ENCODE peak calls at places on chromosomes 11 and 22, in four cellular contexts. U, T, O and N are unnamed samples.
A peak's percentile ranks its signal among the peaks of the same experiment; 100 is the strongest.

GRCh38 chr11:34651551-34651950 is 30.7 kb downstream of the EHF start:
- DNase-seq in U (no peak), T (no peak), O (no peak), N (no peak)

GRCh38 chr11:126857860-126858808 is 142.4 kb downstream of the KIRREL3 start:
- DNase-seq in U (no peak), T (peak; percentile 1), O (no peak), N (peak; percentile 65)

GRCh38 chr11:103546236-103546635 is 437.0 kb downstream of the DYNC2H1 start:
- DNase-seq in U (no peak), T (peak; percentile 82), O (no peak), N (no peak)

GRCh38 chr11:68146010-68146540 is 24.9 kb upstream of the CHKA start:
- DNase-seq in U (no peak), T (no peak), O (no peak), N (no peak)

GRCh38 chr11:19455731-19456130 is 215.0 kb upstream of the E2F8 start:
- DNase-seq in U (no peak), T (no peak), O (no peak), N (no peak)

GRCh38 chr11:100574894-100575769 is 112.0 kb upstream of the ARHGAP42 start:
- DNase-seq in U (no peak), T (peak; percentile 55), O (no peak), N (no peak)

GRCh38 chr11:22991196-22991595 is 130.9 kb upstream of the CCDC179 start:
- DNase-seq in U (no peak), T (no peak), O (no peak), N (no peak)

GRCh38 chr22:16960220-16960883 is 47.7 kb downstream of the GAB4 start:
- DNase-seq in U (no peak), T (no peak), O (no peak), N (no peak)

GRCh38 chr11:75639752-75640151 is 29.1 kb downstream of the MAP6 start:
- DNase-seq in U (no peak), T (peak; percentile 63), O (no peak), N (no peak)

GRCh38 chr11:66080055-66080817 is 10.2 kb downstream of the PACS1 start:
- DNase-seq in U (no peak), T (peak; percentile 87), O (peak; percentile 62), N (no peak)

GRCh38 chr22:21702094-21702493 is 33.5 kb downstream of the YPEL1 start:
- DNase-seq in U (no peak), T (no peak), O (no peak), N (no peak)

GRCh38 chr22:27226666-27227065 is 569.3 kb downstream of the MIAT start:
- DNase-seq in U (no peak), T (peak; percentile 57), O (no peak), N (no peak)

GRCh38 chr22:39967103-39967829 is 7.1 kb downstream of the TMA7B start:
- DNase-seq in U (no peak), T (peak; percentile 82), O (no peak), N (no peak)

GRCh38 chr22:40533712-40534378 is 102.7 kb downstream of the MRTFA start:
- DNase-seq in U (no peak), T (peak; percentile 90), O (peak; percentile 30), N (no peak)

GRCh38 chr11:109554951-109555350 is 133.0 kb downstream of the C11orf87 start:
- DNase-seq in U (no peak), T (peak; percentile 5), O (no peak), N (no peak)

GRCh38 chr22:38347944-38348750 is 30.9 kb upstream of the CSNK1E start:
- DNase-seq in U (no peak), T (no peak), O (no peak), N (no peak)

GRCh38 chr11:78101073-78101472 is 21.4 kb upstream of the NDUFC2 start:
- DNase-seq in U (no peak), T (peak; percentile 62), O (no peak), N (no peak)